ENCODE peak calls at places on chromosomes 2 and 18, in nine cellular contexts. One of them, this sample, is unnamed.

GRCh38 chr2:720842-721241 is 43.6 kb upstream of the TMEM18 start:
- DNase-seq in GM12865: no peak
- DNase-seq in BE2C: no peak
- DNase-seq in IMR-90: no peak
- DNase-seq in astrocyte of the spinal cord: no peak
- DNase-seq in brain microvascular endothelial cell: no peak
- DNase-seq in GM12878: no peak
- DNase-seq in psoas muscle: no peak
- DNase-seq in fibroblast of mammary gland: no peak
- DNase-seq in this sample: no peak

GRCh38 chr18:72201032-72201431 is 343.1 kb downstream of the CBLN2 start:
- DNase-seq in GM12865: no peak
- DNase-seq in BE2C: no peak
- DNase-seq in IMR-90: no peak
- DNase-seq in astrocyte of the spinal cord: no peak
- DNase-seq in brain microvascular endothelial cell: no peak
- DNase-seq in GM12878: no peak
- DNase-seq in psoas muscle: no peak
- DNase-seq in fibroblast of mammary gland: no peak
- DNase-seq in this sample: no peak

GRCh38 chr2:27493948-27494283 is 1.1 kb downstream of the FNDC4 start:
- DNase-seq in GM12865: no peak
- DNase-seq in BE2C: no peak
- DNase-seq in IMR-90: no peak
- DNase-seq in astrocyte of the spinal cord: no peak
- DNase-seq in brain microvascular endothelial cell: no peak
- DNase-seq in GM12878: no peak
- DNase-seq in psoas muscle: no peak
- DNase-seq in fibroblast of mammary gland: no peak
- DNase-seq in this sample: no peak

GRCh38 chr2:142858991-142859390 is 18.5 kb upstream of the KYNU start:
- DNase-seq in GM12865: no peak
- DNase-seq in BE2C: no peak
- DNase-seq in IMR-90: no peak
- DNase-seq in astrocyte of the spinal cord: no peak
- DNase-seq in brain microvascular endothelial cell: no peak
- DNase-seq in GM12878: no peak
- DNase-seq in psoas muscle: no peak
- DNase-seq in fibroblast of mammary gland: no peak
- DNase-seq in this sample: no peak

GRCh38 chr2:130183500-130184373 is 1.7 kb downstream of the MZT2B start:
- DNase-seq in GM12865: no peak
- DNase-seq in BE2C: peak
- DNase-seq in IMR-90: peak
- DNase-seq in astrocyte of the spinal cord: peak
- DNase-seq in brain microvascular endothelial cell: no peak
- DNase-seq in GM12878: no peak
- DNase-seq in psoas muscle: peak
- DNase-seq in fibroblast of mammary gland: peak
- DNase-seq in this sample: peak

GRCh38 chr2:75326645-75327044 is 127.3 kb upstream of the TACR1 start:
- DNase-seq in GM12865: no peak
- DNase-seq in BE2C: no peak
- DNase-seq in IMR-90: no peak
- DNase-seq in astrocyte of the spinal cord: no peak
- DNase-seq in brain microvascular endothelial cell: no peak
- DNase-seq in GM12878: no peak
- DNase-seq in psoas muscle: no peak
- DNase-seq in fibroblast of mammary gland: no peak
- DNase-seq in this sample: no peak

GRCh38 chr2:197777823-197778407 is 7.2 kb downstream of the BOLL start:
- DNase-seq in GM12865: peak
- DNase-seq in BE2C: peak
- DNase-seq in IMR-90: peak
- DNase-seq in astrocyte of the spinal cord: peak
- DNase-seq in brain microvascular endothelial cell: no peak
- DNase-seq in GM12878: peak
- DNase-seq in psoas muscle: no peak
- DNase-seq in fibroblast of mammary gland: peak
- DNase-seq in this sample: peak

GRCh38 chr2:120941571-120941970 is 205.9 kb downstream of the GLI2 start:
- DNase-seq in GM12865: no peak
- DNase-seq in BE2C: no peak
- DNase-seq in IMR-90: no peak
- DNase-seq in astrocyte of the spinal cord: no peak
- DNase-seq in brain microvascular endothelial cell: no peak
- DNase-seq in GM12878: no peak
- DNase-seq in psoas muscle: no peak
- DNase-seq in fibroblast of mammary gland: no peak
- DNase-seq in this sample: no peak

GRCh38 chr2:54675738-54676137 is 47.7 kb upstream of the EML6 start:
- DNase-seq in GM12865: no peak
- DNase-seq in BE2C: no peak
- DNase-seq in IMR-90: no peak
- DNase-seq in astrocyte of the spinal cord: no peak
- DNase-seq in brain microvascular endothelial cell: no peak
- DNase-seq in GM12878: no peak
- DNase-seq in psoas muscle: peak
- DNase-seq in fibroblast of mammary gland: no peak
- DNase-seq in this sample: peak

GRCh38 chr18:42654561-42654960 is 460.9 kb downstream of the RIT2 start:
- DNase-seq in GM12865: no peak
- DNase-seq in BE2C: no peak
- DNase-seq in IMR-90: no peak
- DNase-seq in astrocyte of the spinal cord: no peak
- DNase-seq in brain microvascular endothelial cell: peak
- DNase-seq in GM12878: no peak
- DNase-seq in psoas muscle: no peak
- DNase-seq in fibroblast of mammary gland: no peak
- DNase-seq in this sample: peak

GRCh38 chr2:85999131-85999831 is 106.4 kb downstream of the POLR1A start:
- DNase-seq in GM12865: peak
- DNase-seq in BE2C: no peak
- DNase-seq in IMR-90: peak
- DNase-seq in astrocyte of the spinal cord: peak
- DNase-seq in brain microvascular endothelial cell: peak
- DNase-seq in GM12878: peak
- DNase-seq in psoas muscle: no peak
- DNase-seq in fibroblast of mammary gland: no peak
- DNase-seq in this sample: no peak

GRCh38 chr2:145692971-145693478 is 1173.1 kb upstream of the ZEB2 start:
- DNase-seq in GM12865: peak
- DNase-seq in BE2C: no peak
- DNase-seq in IMR-90: peak
- DNase-seq in astrocyte of the spinal cord: peak
- DNase-seq in brain microvascular endothelial cell: peak
- DNase-seq in GM12878: peak
- DNase-seq in psoas muscle: no peak
- DNase-seq in fibroblast of mammary gland: peak
- DNase-seq in this sample: peak

GRCh38 chr2:137945229-137945628 is 19.0 kb upstream of the HNMT start:
- DNase-seq in GM12865: no peak
- DNase-seq in BE2C: no peak
- DNase-seq in IMR-90: no peak
- DNase-seq in astrocyte of the spinal cord: no peak
- DNase-seq in brain microvascular endothelial cell: no peak
- DNase-seq in GM12878: no peak
- DNase-seq in psoas muscle: no peak
- DNase-seq in fibroblast of mammary gland: no peak
- DNase-seq in this sample: no peak

GRCh38 chr2:228652366-228652765 is 470.9 kb upstream of the SPHKAP start:
- DNase-seq in GM12865: no peak
- DNase-seq in BE2C: no peak
- DNase-seq in IMR-90: peak
- DNase-seq in astrocyte of the spinal cord: peak
- DNase-seq in brain microvascular endothelial cell: no peak
- DNase-seq in GM12878: no peak
- DNase-seq in psoas muscle: no peak
- DNase-seq in fibroblast of mammary gland: peak
- DNase-seq in this sample: peak

GRCh38 chr2:12455626-12456025 is 261.1 kb upstream of the TRIB2 start:
- DNase-seq in GM12865: no peak
- DNase-seq in BE2C: no peak
- DNase-seq in IMR-90: peak
- DNase-seq in astrocyte of the spinal cord: no peak
- DNase-seq in brain microvascular endothelial cell: no peak
- DNase-seq in GM12878: no peak
- DNase-seq in psoas muscle: no peak
- DNase-seq in fibroblast of mammary gland: peak
- DNase-seq in this sample: peak

GRCh38 chr2:182867411-182868048 is 1.1 kb upstream of the FRZB start:
- DNase-seq in GM12865: no peak
- DNase-seq in BE2C: no peak
- DNase-seq in IMR-90: no peak
- DNase-seq in astrocyte of the spinal cord: no peak
- DNase-seq in brain microvascular endothelial cell: no peak
- DNase-seq in GM12878: no peak
- DNase-seq in psoas muscle: no peak
- DNase-seq in fibroblast of mammary gland: no peak
- DNase-seq in this sample: no peak
- H3K4me3 ChIP-seq in GM12865: no peak
- H3K4me3 ChIP-seq in BE2C: peak
- H3K4me3 ChIP-seq in IMR-90: peak
- H3K4me3 ChIP-seq in astrocyte of the spinal cord: peak
- H3K4me3 ChIP-seq in brain microvascular endothelial cell: peak
- H3K4me3 ChIP-seq in GM12878: no peak
- H3K4me3 ChIP-seq in psoas muscle: peak
- H3K4me3 ChIP-seq in fibroblast of mammary gland: peak
- H3K4me3 ChIP-seq in this sample: peak

GRCh38 chr2:6865346-6866238 is at the start of gene CMPK2:
- DNase-seq in GM12865: peak
- DNase-seq in BE2C: peak
- DNase-seq in IMR-90: peak
- DNase-seq in astrocyte of the spinal cord: peak
- DNase-seq in brain microvascular endothelial cell: no peak
- DNase-seq in GM12878: peak
- DNase-seq in psoas muscle: peak
- DNase-seq in fibroblast of mammary gland: peak
- DNase-seq in this sample: peak

GRCh38 chr2:6866982-6867381 is 1.3 kb upstream of the CMPK2 start:
- DNase-seq in GM12865: no peak
- DNase-seq in BE2C: no peak
- DNase-seq in IMR-90: no peak
- DNase-seq in astrocyte of the spinal cord: no peak
- DNase-seq in brain microvascular endothelial cell: no peak
- DNase-seq in GM12878: no peak
- DNase-seq in psoas muscle: no peak
- DNase-seq in fibroblast of mammary gland: no peak
- DNase-seq in this sample: no peak

GRCh38 chr2:6864938-6865345 is 765 bp downstream of the CMPK2 start:
- DNase-seq in GM12865: no peak
- DNase-seq in BE2C: no peak
- DNase-seq in IMR-90: no peak
- DNase-seq in astrocyte of the spinal cord: no peak
- DNase-seq in brain microvascular endothelial cell: no peak
- DNase-seq in GM12878: no peak
- DNase-seq in psoas muscle: no peak
- DNase-seq in fibroblast of mammary gland: no peak
- DNase-seq in this sample: no peak

GRCh38 chr2:6864251-6864758 is 1.4 kb downstream of the CMPK2 start:
- DNase-seq in GM12865: no peak
- DNase-seq in BE2C: no peak
- DNase-seq in IMR-90: no peak
- DNase-seq in astrocyte of the spinal cord: no peak
- DNase-seq in brain microvascular endothelial cell: no peak
- DNase-seq in GM12878: no peak
- DNase-seq in psoas muscle: no peak
- DNase-seq in fibroblast of mammary gland: no peak
- DNase-seq in this sample: no peak

DNA sequence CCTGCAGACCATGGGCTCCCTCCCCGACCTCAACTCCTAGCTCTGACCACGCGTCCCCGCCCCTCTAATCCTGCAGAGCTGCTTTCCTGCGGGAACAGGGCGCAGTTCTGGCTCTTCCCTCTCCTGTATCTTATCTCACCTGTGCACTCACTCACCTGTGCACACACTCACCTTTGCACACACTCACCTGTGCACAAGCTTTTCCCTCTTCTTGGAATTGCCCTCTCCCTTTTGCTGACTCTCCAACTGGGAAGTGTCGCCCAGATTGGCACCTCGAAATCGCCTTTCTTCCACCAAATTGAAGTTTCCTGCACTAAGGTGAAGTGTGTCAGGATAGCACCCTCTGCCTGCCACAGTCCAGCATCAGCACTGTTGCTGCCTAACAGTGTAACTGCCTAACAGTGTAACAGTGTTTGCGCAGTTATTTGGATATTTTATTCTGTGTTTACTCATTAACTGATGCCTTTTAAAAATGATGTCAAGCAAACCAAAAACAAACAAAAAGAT is 585 bp upstream of the CMPK2 start:
- DNase-seq in GM12865: peak
- DNase-seq in BE2C: peak
- DNase-seq in IMR-90: peak
- DNase-seq in astrocyte of the spinal cord: peak
- DNase-seq in brain microvascular endothelial cell: no peak
- DNase-seq in GM12878: peak
- DNase-seq in psoas muscle: no peak
- DNase-seq in fibroblast of mammary gland: peak
- DNase-seq in this sample: peak
- TF ChIP-seq CTCF in GM12865: peak
- TF ChIP-seq CTCF in BE2C: peak
- TF ChIP-seq CTCF in IMR-90: no peak
- TF ChIP-seq CTCF in astrocyte of the spinal cord: peak
- TF ChIP-seq CTCF in brain microvascular endothelial cell: peak
- TF ChIP-seq CTCF in GM12878: peak
- TF ChIP-seq CTCF in psoas muscle: peak
- TF ChIP-seq CTCF in fibroblast of mammary gland: peak
- TF ChIP-seq CTCF in this sample: peak

GRCh38 chr2:15705839-15706386 is 114.2 kb downstream of the DDX1 start:
- DNase-seq in GM12865: no peak
- DNase-seq in BE2C: no peak
- DNase-seq in IMR-90: no peak
- DNase-seq in astrocyte of the spinal cord: no peak
- DNase-seq in brain microvascular endothelial cell: no peak
- DNase-seq in GM12878: no peak
- DNase-seq in psoas muscle: no peak
- DNase-seq in fibroblast of mammary gland: no peak
- DNase-seq in this sample: no peak
- H3K4me3 ChIP-seq in GM12865: no peak
- H3K4me3 ChIP-seq in BE2C: no peak
- H3K4me3 ChIP-seq in IMR-90: no peak
- H3K4me3 ChIP-seq in astrocyte of the spinal cord: no peak
- H3K4me3 ChIP-seq in brain microvascular endothelial cell: no peak
- H3K4me3 ChIP-seq in GM12878: no peak
- H3K4me3 ChIP-seq in psoas muscle: no peak
- H3K4me3 ChIP-seq in fibroblast of mammary gland: no peak
- H3K4me3 ChIP-seq in this sample: no peak

DNA sequence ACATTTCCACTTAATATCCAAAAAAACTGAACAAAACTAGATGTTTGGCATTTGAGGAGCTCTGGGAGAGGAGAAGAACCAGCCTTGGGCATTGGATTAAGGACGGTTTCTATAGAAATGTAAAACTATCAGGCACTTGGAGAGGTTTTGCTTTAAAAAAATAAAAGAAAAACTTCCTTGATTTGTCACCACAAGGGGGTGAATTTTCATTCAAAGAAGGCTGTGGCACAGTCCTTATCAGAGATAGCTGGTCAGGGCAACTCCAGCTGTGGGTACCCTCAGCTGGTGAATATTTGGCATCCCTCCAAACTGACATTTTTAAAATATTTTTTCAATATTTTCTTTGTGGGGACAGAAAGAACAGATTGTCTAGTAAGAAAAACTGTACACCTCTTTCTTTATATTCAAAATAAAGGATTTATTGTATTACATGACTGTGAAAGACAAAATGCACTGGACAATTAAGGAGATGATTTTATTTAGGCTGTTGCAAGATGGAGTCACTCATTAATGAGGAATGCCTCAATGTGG is 46.1 kb upstream of the TBC1D8 start:
- DNase-seq in GM12865: no peak
- DNase-seq in BE2C: no peak
- DNase-seq in IMR-90: no peak
- DNase-seq in astrocyte of the spinal cord: no peak
- DNase-seq in brain microvascular endothelial cell: no peak
- DNase-seq in GM12878: no peak
- DNase-seq in psoas muscle: no peak
- DNase-seq in fibroblast of mammary gland: peak
- DNase-seq in this sample: peak
- TF ChIP-seq CTCF in GM12865: no peak
- TF ChIP-seq CTCF in BE2C: peak
- TF ChIP-seq CTCF in IMR-90: no peak
- TF ChIP-seq CTCF in astrocyte of the spinal cord: peak
- TF ChIP-seq CTCF in brain microvascular endothelial cell: peak
- TF ChIP-seq CTCF in GM12878: no peak
- TF ChIP-seq CTCF in psoas muscle: no peak
- TF ChIP-seq CTCF in fibroblast of mammary gland: peak
- TF ChIP-seq CTCF in this sample: no peak

This sample was measured in fibroblast of the aortic adventitia.